ENCODE peak calls at places on chromosomes 4 and X, in eight cellular contexts. X is CD4-positive, alpha-beta memory T cell; W is OCI-LY7; N is tibial nerve; Y is heart right ventricle; P is right cardiac atrium; S is BE2C; O is tibial artery. H is an unnamed sample.

GRCh38 chr4:149891381-149891780 is 75.7 kb upstream of the IQCM start:
- DNase-seq in X (no peak), W (no peak), N (no peak), Y (no peak), P (no peak), S (no peak), O (no peak), H (no peak)

GRCh38 chr4:52825311-52826090 is 36.6 kb upstream of the RASL11B start:
- DNase-seq in X (no peak), W (no peak), N (no peak), Y (no peak), P (no peak), S (no peak), O (no peak), H (no peak)

GRCh38 chr4:158259955-158260575 is 49.8 kb downstream of the TMEM144 start:
- DNase-seq in X (no peak), W (peak; percentile 29), N (no peak), Y (no peak), P (no peak), S (no peak), O (no peak), H (no peak)

GRCh38 chr4:68346461-68346860 is 3.4 kb downstream of the YTHDC1 start:
- DNase-seq in X (no peak), W (no peak), N (no peak), Y (no peak), P (no peak), S (no peak), O (no peak), H (no peak)

GRCh38 chr4:42417491-42417890 is 20.2 kb downstream of the SHISA3 start:
- DNase-seq in X (no peak), W (no peak), N (no peak), Y (no peak), P (no peak), S (no peak), O (no peak), H (no peak)

GRCh38 chr4:168487821-168488162 is 7.5 kb upstream of the DDX60L start:
- DNase-seq in X (no peak), W (no peak), N (no peak), Y (no peak), P (no peak), S (no peak), O (no peak), H (no peak)

GRCh38 chrX:145735036-145735435 is 82.6 kb upstream of the SLITRK2 start:
- DNase-seq in X (no peak), W (no peak), N (no peak), Y (no peak), P (no peak), S (no peak), O (no peak), H (no peak)

GRCh38 chr4:26822546-26822945 is 38.1 kb upstream of the STIM2 start:
- DNase-seq in X (no peak), W (peak; percentile 54), N (no peak), Y (no peak), P (no peak), S (no peak), O (no peak), H (no peak)

GRCh38 chr4:139902328-139903217 is 237.0 kb downstream of the MGST2 start:
- DNase-seq in X (no peak), W (no peak), N (no peak), Y (no peak), P (no peak), S (no peak), O (no peak), H (no peak)

GRCh38 chr4:44916406-44916805 is 190.1 kb upstream of the GNPDA2 start:
- DNase-seq in X (no peak), W (no peak), N (no peak), Y (no peak), P (no peak), S (no peak), O (no peak), H (no peak)

GRCh38 chrX:73577368-73577767 is 14.4 kb downstream of the CHIC1 start:
- DNase-seq in X (no peak), W (no peak), N (no peak), Y (peak; percentile 5), P (no peak), S (no peak), O (no peak), H (peak; percentile 87)

GRCh38 chr4:37415845-37416369 is 171.4 kb downstream of the NWD2 start:
- DNase-seq in X (no peak), W (no peak), N (no peak), Y (no peak), P (no peak), S (no peak), O (no peak), H (no peak)

GRCh38 chrX:13223868-13224555 is 95.8 kb downstream of the ATXN3L start:
- DNase-seq in X (no peak), W (no peak), N (no peak), Y (peak; percentile 25), P (peak; percentile 15), S (no peak), O (no peak), H (peak; percentile 73)

GRCh38 chrX:13763489-13763888 is 28.9 kb downstream of the OFD1 start:
- DNase-seq in X (no peak), W (no peak), N (peak; percentile 14), Y (peak; percentile 42), P (peak; percentile 61), S (no peak), O (peak; percentile 46), H (no peak)

DNA sequence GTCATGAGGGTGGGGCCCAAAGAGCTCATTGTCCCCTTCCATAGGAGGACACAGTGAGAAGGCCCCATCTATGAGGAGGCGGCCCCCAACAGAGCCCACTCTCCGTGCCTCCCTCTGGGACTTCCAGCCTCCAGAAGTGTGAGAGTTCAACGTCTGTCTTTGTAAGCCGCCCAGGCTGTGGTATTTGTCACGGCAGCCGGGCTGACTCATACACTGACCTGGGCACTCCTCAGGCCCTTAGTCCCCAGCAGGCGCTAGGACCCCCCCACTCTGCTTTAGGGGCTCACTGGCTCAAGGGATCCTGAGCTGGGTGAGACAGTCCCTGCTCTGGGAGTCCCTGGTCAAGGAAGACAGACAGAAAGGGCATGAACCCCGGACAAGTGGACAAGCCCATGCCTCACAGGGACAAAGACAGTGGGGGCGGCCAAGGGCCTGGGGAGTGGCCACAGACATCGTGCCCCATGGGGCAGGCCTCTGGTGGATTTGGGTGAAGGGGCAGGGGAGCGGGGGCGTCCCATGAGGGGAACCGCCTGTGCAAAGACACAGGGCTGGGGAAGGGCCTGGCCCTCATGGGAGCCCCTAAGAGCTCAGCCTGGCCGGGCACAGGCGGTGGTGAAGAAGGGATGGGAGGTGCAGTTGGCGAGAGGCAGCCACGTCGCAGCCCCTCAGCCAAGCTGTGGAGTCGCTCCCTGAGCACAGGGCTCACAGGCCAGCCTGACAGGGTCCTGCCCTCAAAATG is 21.5 kb downstream of the ABLIM2 start:
- DNase-seq in X (no peak), W (no peak), N (no peak), Y (no peak), P (no peak), S (no peak), O (no peak), H (no peak)
- H3K4me1 ChIP-seq in X (no peaks in the 10 kb centered on the region), W (peaks cover under 1% of the 10 kb centered on the region), N (no peaks in the 10 kb centered on the region), Y (peaks cover 16% of the 10 kb centered on the region), P (no peaks in the 10 kb centered on the region), S (no peaks in the 10 kb centered on the region), O (no peaks in the 10 kb centered on the region), H (no peaks in the 10 kb centered on the region)

DNA sequence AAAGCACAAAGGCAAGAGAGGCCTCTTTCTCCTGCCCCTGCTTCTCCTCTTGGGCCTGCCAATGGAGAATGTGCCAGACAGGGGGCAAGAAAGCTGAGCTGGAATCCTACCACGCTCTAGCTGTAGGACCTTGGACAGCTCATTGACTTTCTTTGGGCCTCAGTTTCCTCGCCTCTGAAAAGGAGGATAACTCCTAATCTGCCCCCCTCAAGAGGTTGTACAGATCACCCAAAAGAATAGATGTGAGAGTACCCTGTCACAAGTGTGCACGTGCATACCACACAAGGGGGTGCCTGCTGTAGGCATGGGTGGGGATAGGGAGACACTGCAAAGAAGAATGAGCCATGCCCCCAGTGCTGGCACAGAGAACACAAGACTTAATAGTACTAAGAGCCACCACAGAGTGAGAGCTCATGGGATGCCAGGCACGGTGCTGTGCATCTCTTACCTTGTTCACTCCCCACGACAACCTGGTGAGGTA is 2.3 kb downstream of the SASH3 start:
- DNase-seq in X (no peak), W (no peak), N (no peak), Y (no peak), P (no peak), S (no peak), O (no peak), H (no peak)
- H3K4me3 ChIP-seq in X (peak overlapping the region; percentile 52), W (peak overlapping the region; percentile 99), N (peak overlapping the region; percentile 38), Y (peak overlapping the region; percentile 60), P (no peak overlapping the region), S (no peak overlapping the region), O (no peak overlapping the region), H (no peak overlapping the region)

GRCh38 chr4:184457530-184458249 is 16.7 kb downstream of the IRF2 start:
- DNase-seq in X (no peak), W (peak; percentile 78), N (no peak), Y (no peak), P (no peak), S (no peak), O (no peak), H (no peak)
- H3K4me1 ChIP-seq in X (peaks cover 74% of the 10 kb centered on the region), W (peaks cover 78% of the 10 kb centered on the region), N (peaks cover 42% of the 10 kb centered on the region), Y (peaks cover 79% of the 10 kb centered on the region), P (peaks cover 18% of the 10 kb centered on the region), S (peaks cover 9% of the 10 kb centered on the region), O (no peaks in the 10 kb centered on the region), H (no peaks in the 10 kb centered on the region)

DNA sequence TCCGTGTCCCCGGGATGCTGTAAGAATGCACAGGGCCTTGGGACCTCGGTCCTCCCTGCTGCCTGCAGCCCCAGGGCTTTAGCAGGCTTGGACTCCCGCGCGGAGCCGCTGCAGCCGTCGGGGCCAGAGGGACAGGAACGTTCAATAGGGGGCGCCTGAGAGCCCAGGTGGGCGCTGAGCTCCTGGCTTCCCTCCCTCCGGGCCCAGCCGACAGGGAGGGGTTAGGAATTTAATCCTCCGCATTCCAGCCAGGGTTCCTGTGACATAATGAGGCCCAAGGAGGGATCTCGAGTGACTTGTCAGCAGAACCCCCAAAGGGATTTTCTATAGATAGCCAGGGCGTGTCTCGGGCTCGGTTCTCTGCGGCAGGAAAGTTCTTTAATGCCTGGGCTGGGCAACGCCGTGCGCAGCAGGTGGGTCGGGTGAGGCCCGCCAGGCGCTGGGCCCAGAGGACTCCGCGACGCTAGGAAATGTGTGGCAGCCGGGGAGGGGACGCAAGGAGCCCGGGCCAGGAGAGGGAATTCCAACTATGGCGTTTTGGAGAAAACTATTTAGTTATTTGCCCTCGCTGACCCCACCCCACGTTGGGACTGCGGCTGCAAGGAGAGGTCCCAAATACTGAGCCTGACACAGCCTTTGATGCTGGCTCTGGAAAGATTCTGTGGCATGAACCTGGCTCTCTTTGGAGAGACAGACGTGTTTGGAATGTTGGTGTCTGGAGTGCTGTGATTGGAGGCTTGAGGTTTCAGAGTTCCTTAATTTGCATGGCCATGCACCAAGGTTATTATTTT is 285.2 kb upstream of the GATB start:
- DNase-seq in X (peak; percentile 30), W (no peak), N (no peak), Y (peak; percentile 38), P (peak; percentile 30), S (peak; percentile 13), O (no peak), H (peak; percentile 79)
- H3K4me3 ChIP-seq in X (no peak overlapping the region), W (no peak overlapping the region), N (peak overlapping the region; percentile 35), Y (peak overlapping the region; percentile 18), P (no peak overlapping the region), S (no peak overlapping the region), O (peak overlapping the region; percentile 18), H (no peak overlapping the region)

GRCh38 chr4:87076690-87077358 is 142.0 kb downstream of the AFF1 start:
- DNase-seq in X (no peak), W (no peak), N (no peak), Y (no peak), P (no peak), S (no peak), O (no peak), H (no peak)
- H3K4me1 ChIP-seq in X (peaks cover 41% of the 10 kb centered on the region), W (peaks cover 34% of the 10 kb centered on the region), N (peaks cover 74% of the 10 kb centered on the region), Y (peaks cover 90% of the 10 kb centered on the region), P (peaks cover 7% of the 10 kb centered on the region), S (peaks cover 39% of the 10 kb centered on the region), O (no peaks in the 10 kb centered on the region), H (peaks cover 15% of the 10 kb centered on the region)

H was measured in HAP-1.